ENCODE peak calls at places on chromosome 18, in seven cellular contexts. W, G, Y, S, K, F and O are unnamed samples.

GRCh38 chr18:10851824-10852225 is 297.5 kb downstream of the PIEZO2 start:
- DNase-seq in F (no peak), Y (no peak), G (peak), S (peak), W (peak), K (no peak), O (no peak)

GRCh38 chr18:2425426-2426317 is 145.6 kb downstream of the METTL4 start:
- DNase-seq in K (no peak), W (peak), Y (no peak), G (no peak), F (no peak), S (peak), O (no peak)

GRCh38 chr18:8367217-8367988 is 241.8 kb upstream of the RAB12 start:
- DNase-seq in W (no peak), F (peak), K (peak), S (peak), G (peak), Y (no peak), O (no peak)

GRCh38 chr18:51425475-51425874 is 228.0 kb upstream of the MEX3C start:
- DNase-seq in G (no peak), F (no peak), W (peak), K (no peak), S (no peak), Y (no peak), O (no peak)

GRCh38 chr18:80033181-80034067 is 810 bp upstream of the RBFA start:
- DNase-seq in F (no peak), K (no peak), G (peak), W (no peak), Y (peak), S (peak), O (no peak)

GRCh38 chr18:3710712-3711269 is 260.8 kb downstream of the TGIF1 start:
- DNase-seq in S (no peak), W (peak), F (no peak), G (peak), Y (no peak), K (no peak), O (no peak)

GRCh38 chr18:12907258-12907925 is 23.4 kb upstream of the PTPN2 start:
- DNase-seq in Y (no peak), G (no peak), W (no peak), S (no peak), K (no peak), F (no peak), O (no peak)

GRCh38 chr18:60377778-60378469 is 5.3 kb upstream of the MC4R start:
- DNase-seq in F (no peak), G (no peak), W (no peak), Y (no peak), K (no peak), S (no peak), O (no peak)

GRCh38 chr18:3008546-3008945 is 4.4 kb downstream of the LPIN2 start:
- DNase-seq in F (no peak), Y (no peak), G (no peak), S (no peak), K (no peak), W (peak), O (no peak)

GRCh38 chr18:76447268-76447890 is 47.7 kb downstream of the ZNF516 start:
- DNase-seq in F (peak), S (no peak), Y (no peak), K (no peak), W (no peak), G (no peak), O (peak)

GRCh38 chr18:79672490-79673276 is 6.9 kb upstream of the CTDP1 start:
- DNase-seq in F (no peak), Y (no peak), W (no peak), K (no peak), G (no peak), S (no peak), O (no peak)

GRCh38 chr18:23835076-23835475 is 145.8 kb downstream of the LAMA3 start:
- DNase-seq in F (no peak), K (no peak), W (peak), Y (no peak), S (no peak), G (no peak), O (no peak)

GRCh38 chr18:9069482-9070059 is 32.9 kb upstream of the NDUFV2 start:
- DNase-seq in W (no peak), G (no peak), K (no peak), Y (no peak), S (no peak), F (no peak), O (no peak)

GRCh38 chr18:12283256-12283655 is 24.8 kb upstream of the TUBB6 start:
- DNase-seq in G (no peak), W (peak), F (no peak), S (peak), K (no peak), Y (no peak), O (no peak)

GRCh38 chr18:24072743-24073142 is 58.2 kb downstream of the TTC39C start:
- DNase-seq in Y (no peak), S (no peak), F (no peak), W (no peak), G (no peak), K (no peak), O (no peak)

GRCh38 chr18:25672490-25672889 is 320.5 kb upstream of the ZNF521 start:
- DNase-seq in S (no peak), K (no peak), W (no peak), Y (no peak), G (no peak), F (no peak), O (no peak)

GRCh38 chr18:24300703-24301102 is 96.9 kb downstream of the OSBPL1A start:
- DNase-seq in S (no peak), Y (no peak), G (no peak), K (no peak), W (no peak), F (no peak), O (no peak)

GRCh38 chr18:7457276-7457675 is 109.8 kb upstream of the PTPRM start:
- DNase-seq in W (no peak), F (no peak), G (no peak), S (no peak), K (no peak), Y (no peak), O (no peak)

GRCh38 chr18:80136679-80137078 is 27.6 kb downstream of the ADNP2 start:
- DNase-seq in K (no peak), Y (no peak), G (no peak), F (no peak), W (no peak), S (no peak), O (no peak)

GRCh38 chr18:28512357-28512756 is 335.4 kb upstream of the CDH2 start:
- DNase-seq in Y (no peak), G (no peak), F (no peak), S (no peak), W (peak), K (no peak), O (no peak)

GRCh38 chr18:22286576-22286975 is 117.2 kb downstream of the GATA6 start:
- DNase-seq in G (no peak), K (no peak), W (peak), Y (no peak), F (no peak), S (peak), O (no peak)

GRCh38 chr18:79766308-79766707 is 31.4 kb upstream of the KCNG2 start:
- DNase-seq in K (no peak), W (no peak), Y (no peak), S (no peak), F (peak), G (no peak), O (no peak)

GRCh38 chr18:23301971-23302370 is 151.1 kb upstream of the RIOK3 start:
- DNase-seq in F (no peak), Y (no peak), W (no peak), K (no peak), G (no peak), S (no peak), O (no peak)